ENCODE peak calls at places on chromosomes 11 and 22, in six cellular contexts. F is HCEC 1CT; Q is activated naive CD4-positive, alpha-beta T cell treated with Interleukin-2 at 50 U/mL for 16 hours; X is T-cell; G is renal cortical epithelial cell; T is stimulated activated CD8-positive, alpha-beta memory T cell treated with anti-CD3 and anti-CD28 coated beads, Interleukin-15, amount 100 ng/mL, for 1 hour. D is an unnamed sample.

GRCh38 chr11:129280027-129280811 is 88.1 kb upstream of the ARHGAP32 start:
- DNase-seq in F (peak), Q (peak), X (no peak), G (no peak), T (no peak), D (peak)

GRCh38 chr11:35953081-35953480 is 9.2 kb downstream of the LDLRAD3 start:
- DNase-seq in F (no peak), Q (no peak), X (no peak), G (no peak), T (no peak), D (no peak)

GRCh38 chr11:76208829-76209670 is 2.7 kb upstream of the WNT11 start:
- DNase-seq in F (peak), Q (peak), X (peak), G (no peak), T (peak), D (no peak)

GRCh38 chr22:41976070-41976901 is 7.0 kb downstream of the SEPTIN3 start:
- DNase-seq in F (no peak), Q (peak), X (no peak), G (no peak), T (no peak), D (no peak)

GRCh38 chr11:11558352-11558751 is 63.5 kb downstream of the GALNT18 start:
- DNase-seq in F (no peak), Q (no peak), X (no peak), G (no peak), T (no peak), D (no peak)

GRCh38 chr11:63567044-63567840 is 4.1 kb upstream of the PLAAT2 start:
- DNase-seq in F (peak), Q (peak), X (peak), G (peak), T (no peak), D (peak)

GRCh38 chr11:78576549-78577097 is 2.0 kb upstream of the NARS2 start:
- DNase-seq in F (no peak), Q (no peak), X (no peak), G (no peak), T (no peak), D (no peak)

GRCh38 chr11:11482726-11483125 is 129.7 kb upstream of the CSNK2A3 start:
- DNase-seq in F (no peak), Q (no peak), X (no peak), G (no peak), T (no peak), D (no peak)

GRCh38 chr11:13094930-13095687 is 86.0 kb downstream of the RASSF10 start:
- DNase-seq in F (no peak), Q (no peak), X (no peak), G (no peak), T (no peak), D (no peak)

GRCh38 chr11:65225284-65226102 is 36.3 kb upstream of the POLA2 start:
- DNase-seq in F (peak), Q (peak), X (peak), G (peak), T (peak), D (peak)

D was measured in HFFc6.